ENCODE peak calls at places on chromosomes 6 and 20, in seven cellular contexts. D is stimulated activated CD4-positive, alpha-beta T cell treated with anti-CD3 and anti-CD28 coated beads, Interleukin-2, amount 100 ng/mL, for 48 hours; V is cardiac muscle cell; S is iris pigment epithelial cell; H is sigmoid colon; Y is HTR-8/SVneo; O is CD8-positive, alpha-beta T cell. R is an unnamed sample.

GRCh38 chr20:46348231-46348803 is 40.0 kb upstream of the CDH22 start:
- DNase-seq in O (no peak), Y (no peak), S (peak), D (no peak), H (no peak), V (peak), R (no peak)

GRCh38 chr6:170147832-170148708 is 142.8 kb downstream of the DLL1 start:
- DNase-seq in S (no peak), O (peak), V (no peak), D (no peak), H (peak), Y (no peak), R (peak)

GRCh38 chr20:32115196-32115767 is 5.8 kb downstream of the TM9SF4 start:
- DNase-seq in S (no peak), H (no peak), V (no peak), D (no peak), O (no peak), Y (no peak), R (no peak)

GRCh38 chr20:18092890-18093289 is 35.2 kb upstream of the OVOL2 start:
- DNase-seq in H (no peak), S (no peak), O (no peak), V (no peak), Y (no peak), D (no peak), R (no peak)

GRCh38 chr6:139982652-139983051 is 608.2 kb upstream of the CITED2 start:
- DNase-seq in Y (no peak), S (peak), O (no peak), D (no peak), V (peak), H (no peak), R (no peak)

GRCh38 chr20:33033381-33033780 is 1.9 kb downstream of the BPIFB6 start:
- DNase-seq in V (no peak), O (no peak), H (no peak), D (no peak), Y (no peak), S (no peak), R (no peak)

GRCh38 chr6:130945401-130945919 is 117.6 kb downstream of the EPB41L2 start:
- DNase-seq in Y (no peak), D (no peak), H (no peak), O (no peak), V (peak), S (peak), R (no peak)

GRCh38 chr6:140908505-140908904 is 1224.2 kb upstream of the GJE1 start:
- DNase-seq in S (no peak), H (no peak), D (no peak), Y (no peak), O (no peak), V (no peak), R (no peak)

GRCh38 chr6:149909701-149910470 is 12.0 kb upstream of the RAET1E start:
- DNase-seq in Y (no peak), D (no peak), V (no peak), H (no peak), S (no peak), O (no peak), R (no peak)

GRCh38 chr6:126481319-126481718 is 141.4 kb downstream of the CENPW start:
- DNase-seq in S (no peak), O (no peak), H (no peak), V (no peak), Y (no peak), D (no peak), R (no peak)

GRCh38 chr6:75855047-75855446 is 106.0 kb downstream of the MYO6 start:
- DNase-seq in H (no peak), Y (peak), D (no peak), S (peak), V (peak), O (no peak), R (no peak)

GRCh38 chr6:38773338-38773737 is 58.2 kb downstream of the DNAH8 start:
- DNase-seq in D (peak), V (peak), O (no peak), S (no peak), H (no peak), Y (no peak), R (no peak)

GRCh38 chr6:47414517-47415167 is 62.9 kb upstream of the CD2AP start:
- DNase-seq in S (peak), H (no peak), Y (no peak), D (no peak), O (no peak), V (peak), R (no peak)

GRCh38 chr6:8085053-8085511 is 17.3 kb downstream of the EEF1E1 start:
- DNase-seq in S (peak), H (no peak), V (peak), Y (peak), D (no peak), O (no peak), R (no peak)

GRCh38 chr6:30749554-30750378 is 5.4 kb upstream of the IER3 start:
- DNase-seq in D (no peak), V (no peak), H (no peak), Y (no peak), O (no peak), S (no peak), R (no peak)

GRCh38 chr6:139698526-139699182 is 324.2 kb upstream of the CITED2 start:
- DNase-seq in Y (no peak), V (peak), S (peak), H (peak), D (no peak), O (no peak), R (no peak)

GRCh38 chr6:30556714-30556963 is 350 bp upstream of the GNL1 start:
- DNase-seq in H (peak), Y (no peak), V (peak), S (no peak), O (peak), D (peak), R (peak)

GRCh38 chr6:56955171-56956155 is 556 bp downstream of the BEND6 start:
- DNase-seq in S (peak), Y (peak), V (peak), D (peak), O (no peak), H (peak), R (peak)

GRCh38 chr6:149859368-149859767 is 4.8 kb downstream of the LRP11 start:
- DNase-seq in V (peak), S (peak), D (no peak), H (no peak), O (no peak), Y (no peak), R (no peak)

GRCh38 chr6:109075934-109076333 is 18.7 kb downstream of the SESN1 start:
- DNase-seq in D (no peak), O (no peak), Y (no peak), H (no peak), V (no peak), S (peak), R (no peak)

GRCh38 chr6:125639621-125640020 is 109.8 kb upstream of the HEY2 start:
- DNase-seq in S (no peak), D (no peak), O (no peak), V (peak), H (no peak), Y (no peak), R (no peak)

GRCh38 chr6:89886378-89887120 is 7.7 kb upstream of the GJA10 start:
- DNase-seq in D (no peak), S (no peak), H (no peak), O (no peak), V (no peak), Y (no peak), R (no peak)

GRCh38 chr20:44501448-44501847 is 20.4 kb downstream of the SERINC3 start:
- DNase-seq in H (no peak), O (no peak), D (no peak), Y (peak), V (peak), S (peak), R (no peak)

GRCh38 chr6:167311286-167311685 is 13.6 kb upstream of the TTLL2 start:
- DNase-seq in V (no peak), O (no peak), H (peak), Y (no peak), D (no peak), S (no peak), R (no peak)

R was measured in GM18507.